ENCODE peak calls at places on chromosomes 12 and 14, in four cellular contexts. S is T-helper 1 cell, B is progenitor cell of endocrine pancreas, Y is fibroblast of the conjunctiva. U is an unnamed sample.

GRCh38 chr12:56046027-56046780 is 4.5 kb downstream of the RPS26 start:
- DNase-seq in S (no peak), B (no peak), Y (no peak), U (no peak)

GRCh38 chr12:94147991-94148840 is at the start of gene PLXNC1:
- DNase-seq in S (peak; percentile 56), B (peak; percentile 35), Y (no peak), U (no peak)

GRCh38 chr12:64491718-64492117 is 39.8 kb downstream of the TBK1 start:
- DNase-seq in S (no peak), B (no peak), Y (no peak), U (no peak)

GRCh38 chr12:54017027-54017788 is 8.4 kb downstream of the HOXC8 start:
- DNase-seq in S (no peak), B (no peak), Y (no peak), U (no peak)

GRCh38 chr14:103897075-103897947 is 30.9 kb upstream of the TDRD9 start:
- DNase-seq in S (no peak), B (no peak), Y (no peak), U (no peak)

GRCh38 chr14:65334765-65335411 is 77.6 kb upstream of the FUT8 start:
- DNase-seq in S (no peak), B (no peak), Y (no peak), U (no peak)

GRCh38 chr12:6367969-6368892 is 7.1 kb downstream of the SCNN1A start:
- DNase-seq in S (no peak), B (no peak), Y (no peak), U (no peak)

GRCh38 chr12:51062631-51063397 is 14.7 kb downstream of the LETMD1 start:
- DNase-seq in S (no peak), B (no peak), Y (no peak), U (no peak)

GRCh38 chr12:54653025-54653424 is 4.9 kb upstream of the DCD start:
- DNase-seq in S (no peak), B (no peak), Y (no peak), U (no peak)

GRCh38 chr12:54175130-54175963 is 13.4 kb downstream of the SMUG1 start:
- DNase-seq in S (no peak), B (no peak), Y (no peak), U (no peak)

U was measured in retinal pigment epithelial cell.